ENCODE peak calls at places on chromosomes 2 and 18, in nine cellular contexts. D is substantia nigra, Q is uterus, Y is lower lobe of right lung, A is pancreas, R is fibroblast of lung, I is AG04450, L is Karpas-422, Z is left ventricle myocardium inferior. J is an unnamed sample.

GRCh38 chr2:164061129-164061746 is 325.4 kb upstream of the FIGN start:
- DNase-seq in Y (no peak), L (peak), Q (no peak), Z (no peak), D (no peak), R (peak), A (peak), I (no peak), J (no peak)

GRCh38 chr18:75360206-75360605 is 67.3 kb downstream of the SMIM21 start:
- DNase-seq in D (no peak), Y (no peak), Z (no peak), Q (no peak), R (peak), L (no peak), I (no peak), A (no peak), J (no peak)

GRCh38 chr2:11239718-11240462 is 84.6 kb downstream of the SLC66A3 start:
- DNase-seq in Z (no peak), I (no peak), D (no peak), Q (no peak), A (no peak), L (no peak), Y (no peak), R (peak), J (no peak)

GRCh38 chr18:69432847-69433246 is 32.2 kb downstream of the DOK6 start:
- DNase-seq in Q (no peak), I (no peak), A (no peak), Y (no peak), D (no peak), R (no peak), L (peak), Z (no peak), J (no peak)

GRCh38 chr2:113851640-113852039 is 38.2 kb upstream of the ACTR3 start:
- DNase-seq in Q (no peak), Y (no peak), A (peak), Z (no peak), R (peak), D (no peak), L (no peak), I (no peak), J (no peak)

GRCh38 chr2:17643031-17643615 is 102.6 kb downstream of the VSNL1 start:
- DNase-seq in D (no peak), Z (no peak), Q (peak), A (no peak), L (no peak), R (peak), Y (no peak), I (peak), J (no peak)

GRCh38 chr2:41698787-41699422 is 348.9 kb upstream of the PKDCC start:
- DNase-seq in R (peak), Y (no peak), D (peak), L (peak), I (no peak), A (no peak), Z (peak), Q (peak), J (peak)

GRCh38 chr2:37471994-37472393 is 127.6 kb downstream of the QPCT start:
- DNase-seq in Y (no peak), I (peak), L (no peak), Q (no peak), A (no peak), D (no peak), R (peak), Z (no peak), J (no peak)

GRCh38 chr18:51622676-51623075 is 425.2 kb upstream of the MEX3C start:
- DNase-seq in L (no peak), Z (no peak), R (no peak), Q (no peak), Y (no peak), I (no peak), D (no peak), A (no peak), J (no peak)

GRCh38 chr18:70454705-70455322 is 166.0 kb downstream of the SOCS6 start:
- DNase-seq in I (peak), R (peak), Y (no peak), Z (no peak), D (no peak), A (no peak), L (peak), Q (no peak), J (no peak)

GRCh38 chr2:127133793-127134192 is 26.8 kb upstream of the BIN1 start:
- DNase-seq in R (no peak), I (no peak), Q (no peak), L (no peak), Z (no peak), Y (no peak), D (no peak), A (no peak), J (no peak)

GRCh38 chr2:205024822-205025518 is 479.7 kb downstream of the PARD3B start:
- DNase-seq in L (no peak), Z (no peak), Q (peak), D (peak), A (no peak), R (peak), I (peak), Y (no peak), J (peak)

DNA sequence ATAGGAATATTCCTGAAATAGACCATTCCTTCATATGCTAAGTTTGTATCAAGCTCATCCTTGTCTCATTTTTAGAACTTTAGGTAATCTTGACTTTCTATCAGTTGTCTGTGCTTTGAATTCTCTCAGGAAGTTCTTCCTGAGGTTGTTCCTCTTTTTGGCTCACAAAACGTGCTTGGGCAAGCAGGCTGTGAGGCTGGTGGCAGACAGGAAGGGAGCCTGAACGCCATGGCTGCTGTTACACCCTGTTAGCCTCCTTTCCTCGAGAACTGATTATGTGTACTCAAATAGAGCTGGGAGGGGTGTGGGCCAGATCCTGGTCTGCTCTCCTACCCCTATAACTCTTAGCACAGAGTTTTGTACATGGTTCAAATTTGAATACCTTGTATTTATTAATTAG is 136.4 kb upstream of the CELF4 start:
- DNase-seq in Y (no peak), R (no peak), Z (no peak), A (no peak), Q (no peak), I (no peak), D (no peak), L (peak), J (no peak)
- H3K27ac ChIP-seq in Y (no peak), R (no peak), Z (no peak), A (no peak), Q (no peak), I (no peak), D (no peak), L (no peak), J (no peak)

DNA sequence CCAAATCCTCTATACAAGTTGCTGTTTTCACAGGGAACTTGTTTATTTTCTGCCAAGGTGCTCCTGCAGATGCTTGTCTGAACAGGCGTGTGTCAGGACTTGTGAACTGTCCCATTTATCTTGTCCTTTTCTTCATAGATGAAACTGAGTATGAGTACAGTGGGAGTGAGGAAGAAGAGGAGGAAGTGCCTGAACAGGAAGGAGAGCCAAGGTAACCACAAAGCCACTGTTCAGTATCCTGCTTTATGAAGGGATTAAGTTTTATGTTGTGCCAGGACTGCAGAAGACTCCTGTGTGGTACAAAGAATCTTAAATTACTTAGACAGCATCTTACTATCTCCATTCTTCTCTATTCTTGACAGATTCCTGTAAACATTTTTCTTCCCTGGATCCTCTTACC is 145.0 kb downstream of the MAP4K4 start:
- DNase-seq in Z (no peak), Q (no peak), A (no peak), L (no peak), R (no peak), I (no peak), D (no peak), Y (no peak), J (no peak)
- H3K27ac ChIP-seq in Z (no peak), Q (no peak), A (no peak), L (no peak), R (no peak), I (no peak), D (peak), Y (no peak), J (no peak)

GRCh38 chr2:138494265-138494966 is 7.2 kb upstream of the SPOPL start:
- DNase-seq in D (no peak), A (no peak), L (no peak), Y (no peak), Z (no peak), I (no peak), R (no peak), Q (no peak), J (no peak)
- H3K27ac ChIP-seq in D (no peak), A (no peak), L (no peak), Y (no peak), Z (no peak), I (no peak), R (no peak), Q (no peak), J (no peak)

DNA sequence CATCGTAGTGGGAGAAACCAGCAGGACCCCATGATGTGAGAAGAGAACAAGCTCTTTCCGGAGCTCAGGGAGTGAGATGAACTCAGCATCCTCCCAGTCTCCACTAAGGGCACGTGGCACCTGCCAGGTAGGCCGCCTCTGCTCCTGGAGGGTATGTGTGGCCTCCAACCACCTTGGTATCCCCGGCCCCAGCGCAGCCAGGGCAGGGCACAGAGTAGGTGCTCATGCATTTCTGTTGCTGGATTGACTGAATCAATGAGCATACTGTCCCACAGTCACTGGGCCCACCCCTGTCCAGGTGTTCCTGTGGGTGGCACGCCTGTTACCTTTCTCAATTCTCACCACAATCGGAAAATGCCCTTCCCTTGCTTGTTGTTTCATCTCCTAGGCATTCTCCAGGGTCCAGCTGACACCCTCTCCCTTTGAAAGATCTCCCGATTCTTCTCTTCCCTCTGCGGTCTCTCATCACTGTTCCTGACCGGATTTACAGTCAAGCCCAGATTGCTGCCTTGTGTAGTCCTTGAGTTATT is 138.5 kb upstream of the SMAD2 start:
- DNase-seq in Q (no peak), L (no peak), R (no peak), I (no peak), A (no peak), D (no peak), Y (no peak), Z (no peak), J (no peak)
- H3K27ac ChIP-seq in Q (no peak), L (no peak), R (no peak), I (no peak), A (no peak), D (no peak), Y (no peak), Z (no peak), J (no peak)

GRCh38 chr18:55420977-55421611 is 166.9 kb downstream of the TCF4 start:
- DNase-seq in Z (no peak), D (no peak), R (no peak), A (no peak), L (peak), Q (no peak), Y (no peak), I (no peak), J (no peak)
- H3K27ac ChIP-seq in Z (peak), D (peak), R (peak), A (no peak), L (peak), Q (peak), Y (peak), I (no peak), J (peak)

GRCh38 chr2:20292984-20293383 is 57.7 kb downstream of the PUM2 start:
- DNase-seq in Z (no peak), D (no peak), A (no peak), L (no peak), R (no peak), I (no peak), Q (no peak), Y (no peak), J (no peak)
- H3K27ac ChIP-seq in Z (no peak), D (no peak), A (no peak), L (no peak), R (no peak), I (no peak), Q (no peak), Y (no peak), J (no peak)

GRCh38 chr2:74559912-74560311 is 5.4 kb downstream of the DOK1 start:
- DNase-seq in Z (no peak), D (no peak), L (no peak), A (no peak), R (no peak), I (no peak), Q (no peak), Y (no peak), J (no peak)

GRCh38 chr2:74556159-74556558 is 1.6 kb downstream of the DOK1 start:
- DNase-seq in Y (no peak), Q (no peak), Z (no peak), I (no peak), D (no peak), L (no peak), A (no peak), R (no peak), J (no peak)

GRCh38 chr2:74556831-74557370 is 2.4 kb downstream of the DOK1 start:
- DNase-seq in I (no peak), A (no peak), Q (no peak), L (no peak), Z (no peak), Y (no peak), D (no peak), R (no peak), J (no peak)

GRCh38 chr2:74560591-74560990 is 6.1 kb downstream of the DOK1 start:
- DNase-seq in L (no peak), I (no peak), Z (no peak), R (no peak), Q (no peak), Y (no peak), A (no peak), D (no peak), J (no peak)

GRCh38 chr2:74558284-74559230 is 4.0 kb downstream of the DOK1 start:
- DNase-seq in Z (no peak), D (no peak), L (no peak), Q (no peak), Y (no peak), I (no peak), A (no peak), R (no peak), J (no peak)
- H3K27ac ChIP-seq in Z (no peak), D (no peak), L (no peak), Q (no peak), Y (no peak), I (peak), A (no peak), R (no peak), J (no peak)

GRCh38 chr2:186561467-186562208 is 28.2 kb upstream of the ITGAV start:
- DNase-seq in L (no peak), Y (no peak), I (no peak), R (no peak), Q (no peak), D (no peak), A (no peak), Z (no peak), J (no peak)
- H3K27ac ChIP-seq in L (no peak), Y (no peak), I (no peak), R (no peak), Q (no peak), D (no peak), A (no peak), Z (no peak), J (no peak)

J was measured in heart left ventricle.